ENCODE peak calls at places on chromosomes 16 and 17, in eight cellular contexts. K, Z, E, V, G, S, Y and C are unnamed samples.

GRCh38 chr16:81633680-81634379 is 145.3 kb upstream of the PLCG2 start:
- DNase-seq in G (no peak), S (no peak), Y (no peak), E (no peak), K (no peak), V (no peak), Z (no peak), C (no peak)

GRCh38 chr17:29595107-29595942 is 2.4 kb downstream of the ANKRD13B start:
- DNase-seq in Y (no peak), K (no peak), V (no peak), E (no peak), G (no peak), Z (no peak), S (no peak), C (no peak)

GRCh38 chr16:53518550-53519416 is 15.8 kb upstream of the AKTIP start:
- DNase-seq in K (no peak), E (no peak), S (peak; percentile 69), V (no peak), Z (no peak), Y (peak; percentile 94), G (peak; percentile 53), C (no peak)

GRCh38 chr16:48526058-48526957 is 83.7 kb downstream of the N4BP1 start:
- DNase-seq in Y (no peak), K (no peak), V (peak; percentile 59), E (peak; percentile 71), G (no peak), S (no peak), Z (no peak), C (peak; percentile 85)

GRCh38 chr17:20908373-20909273 is 134.2 kb downstream of the USP22 start:
- DNase-seq in V (peak; percentile 95), S (peak; percentile 73), E (peak; percentile 92), G (peak; percentile 65), Y (peak; percentile 89), Z (no peak), K (peak; percentile 97), C (peak; percentile 83)

GRCh38 chr17:65175952-65176351 is 38.8 kb downstream of the RGS9 start:
- DNase-seq in V (no peak), E (no peak), S (no peak), Z (no peak), Y (no peak), G (no peak), K (no peak), C (no peak)

GRCh38 chr17:82287849-82288601 is 14.5 kb upstream of the CSNK1D start:
- DNase-seq in S (no peak), K (no peak), V (peak; percentile 98), G (peak; percentile 97), Y (peak; percentile 89), E (peak; percentile 89), Z (no peak), C (peak; percentile 79)

GRCh38 chr17:42871647-42872046 is 20.6 kb downstream of the AOC3 start:
- DNase-seq in Y (no peak), E (no peak), S (no peak), V (no peak), G (no peak), Z (no peak), K (no peak), C (no peak)

GRCh38 chr16:19396555-19397011 is 21.1 kb upstream of the TMC5 start:
- DNase-seq in Y (no peak), G (no peak), V (peak; percentile 51), S (no peak), E (peak; percentile 80), Z (no peak), K (no peak), C (peak; percentile 80)

GRCh38 chr17:45104907-45105624 is 27.2 kb downstream of the PLCD3 start:
- DNase-seq in K (no peak), Y (no peak), V (no peak), G (no peak), E (no peak), Z (no peak), S (no peak), C (no peak)
- TF ChIP-seq CTCF in K (no peak), Y (no peak), V (no peak), G (no peak), E (no peak), Z (no peak), S (no peak), C (no peak)

GRCh38 chr17:39939031-39939430 is 11.5 kb downstream of the LRRC3C start:
- DNase-seq in S (no peak), G (peak; percentile 31), V (no peak), E (no peak), Z (no peak), Y (no peak), K (no peak), C (no peak)

GRCh38 chr17:39938140-39938869 is 10.8 kb downstream of the LRRC3C start:
- DNase-seq in S (no peak), Y (no peak), E (no peak), K (no peak), Z (no peak), V (no peak), G (no peak), C (peak; percentile 70)

GRCh38 chr17:39942076-39942475 is 14.5 kb downstream of the LRRC3C start:
- DNase-seq in Z (no peak), S (no peak), G (no peak), V (no peak), E (no peak), Y (no peak), K (no peak), C (peak; percentile 76)

GRCh38 chr17:39937462-39937861 is 9.9 kb downstream of the LRRC3C start:
- DNase-seq in G (no peak), V (no peak), Y (no peak), S (no peak), K (no peak), Z (no peak), E (no peak), C (no peak)

DNA sequence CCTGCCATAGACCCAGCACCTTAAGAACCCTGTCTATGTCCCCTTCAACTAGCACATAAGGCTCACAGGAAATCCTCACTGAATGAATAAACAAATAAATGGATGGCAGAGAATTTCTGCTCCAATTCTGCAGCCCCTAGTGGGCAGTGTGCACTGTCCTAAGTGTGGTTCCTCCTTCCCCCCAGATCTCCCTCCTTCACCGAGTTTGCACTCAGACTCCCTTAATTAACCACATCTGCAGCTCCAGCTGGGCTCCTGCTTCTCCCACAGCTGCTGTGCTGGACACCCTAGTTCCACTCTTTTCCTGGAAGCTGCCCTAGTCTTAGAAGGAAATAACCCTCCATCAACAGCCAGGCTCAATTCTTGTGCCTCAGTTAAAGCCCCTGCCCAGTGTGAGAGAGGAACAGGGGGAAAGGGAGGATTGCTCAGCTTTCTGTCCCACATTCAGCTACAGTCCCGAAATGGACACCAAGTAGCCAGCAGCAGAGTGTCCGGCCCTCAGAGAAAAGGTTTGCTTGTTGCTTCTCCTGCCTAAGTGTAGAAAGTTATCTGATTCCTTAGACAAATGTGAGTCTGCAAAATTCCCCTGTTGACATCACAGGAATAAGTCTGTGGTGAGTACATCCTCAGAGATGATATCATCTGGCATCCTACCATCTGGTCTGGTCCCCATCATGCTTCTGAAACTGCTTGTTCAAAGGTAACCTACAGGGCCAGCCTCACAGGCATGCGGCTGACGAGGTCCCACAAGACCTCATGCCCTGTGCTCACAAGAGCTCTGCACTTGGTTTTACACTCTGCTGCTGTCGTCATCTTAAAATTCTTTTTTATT is 12.3 kb downstream of the LRRC3C start:
- DNase-seq in V (no peak), S (no peak), Y (peak; percentile 72), K (no peak), E (no peak), G (peak; percentile 96), Z (peak; percentile 57), C (peak; percentile 76)
- TF ChIP-seq CTCF in V (no peak), S (no peak), Y (peak; percentile 58), K (peak; percentile 19), E (peak; percentile 52), G (peak; percentile 66), Z (peak; percentile 64), C (no peak)

DNA sequence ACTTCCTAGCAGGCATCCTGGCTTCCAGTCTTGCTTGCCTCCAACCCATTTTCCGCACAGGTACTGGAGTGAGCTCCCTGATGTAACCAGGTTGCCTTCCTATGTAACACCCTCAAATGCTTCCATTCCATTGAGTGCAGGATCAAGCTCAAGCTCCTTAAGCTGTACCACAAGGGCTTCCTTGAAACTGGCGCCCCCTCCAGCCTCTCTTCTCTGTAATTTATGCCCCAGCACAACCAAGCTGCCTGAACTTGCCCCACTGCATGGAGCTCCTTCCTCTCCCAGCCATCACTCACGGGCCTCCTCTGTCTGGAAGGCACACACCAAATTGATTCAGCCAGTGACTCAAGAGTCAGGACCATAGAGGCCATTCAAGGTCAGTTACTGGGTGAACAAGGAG is 234.8 kb upstream of the RPL38 start:
- DNase-seq in S (no peak), G (no peak), V (no peak), Z (no peak), Y (no peak), E (no peak), K (no peak), C (no peak)
- TF ChIP-seq CTCF in S (no peak), G (no peak), V (no peak), Z (no peak), Y (no peak), E (no peak), K (no peak), C (no peak)

GRCh38 chr16:55184052-55184451 is 140.0 kb upstream of the IRX6 start:
- DNase-seq in K (no peak), G (no peak), S (no peak), V (no peak), Z (no peak), Y (no peak), E (no peak), C (no peak)
- TF ChIP-seq CTCF in K (no peak), G (no peak), S (no peak), V (no peak), Z (no peak), Y (no peak), E (no peak), C (no peak)

DNA sequence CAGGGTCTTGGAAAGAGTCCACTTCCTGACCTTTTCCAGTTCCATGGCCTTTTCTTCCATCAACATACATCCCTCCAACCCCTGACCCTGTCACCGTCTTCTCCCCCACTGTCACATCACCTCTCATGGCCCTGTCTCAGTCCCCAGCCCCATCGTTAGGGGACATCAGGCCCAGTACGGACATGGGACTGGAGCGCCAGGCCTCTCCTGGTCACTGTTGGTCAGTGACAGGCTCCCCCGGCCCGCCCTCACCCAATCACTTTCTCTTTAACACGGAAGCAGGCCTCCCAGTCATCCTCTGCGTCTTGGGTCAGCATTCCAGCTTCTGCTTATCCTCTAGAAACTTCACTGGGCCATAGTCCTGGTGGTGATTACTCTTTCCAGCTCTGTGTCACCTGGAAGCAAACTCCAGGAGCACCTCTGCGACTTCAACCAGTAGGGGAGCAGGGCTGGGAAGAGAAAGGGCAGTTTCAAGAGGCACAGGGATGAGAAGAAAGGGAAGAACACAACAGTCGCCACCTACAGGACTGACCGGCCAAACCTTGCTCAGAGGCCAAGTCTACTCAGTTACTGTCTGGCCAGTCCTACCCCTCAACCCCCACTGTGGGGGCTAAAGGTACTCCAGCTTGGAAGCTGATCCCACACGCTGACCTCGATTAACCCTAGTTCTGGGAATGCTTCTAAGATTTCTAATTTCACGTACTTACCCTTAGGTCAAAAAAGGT is 15.9 kb upstream of the ICAM2 start:
- DNase-seq in V (no peak), Z (no peak), G (no peak), E (no peak), Y (no peak), K (no peak), S (no peak), C (no peak)
- TF ChIP-seq CTCF in V (no peak), Z (no peak), G (peak; percentile 22), E (peak; percentile 16), Y (peak; percentile 7), K (no peak), S (no peak), C (no peak)